ENCODE peak calls at places on chromosome 21, in eight cellular contexts. G is Calu3, I is GM18507, V is WTC11, W is right cardiac atrium, A is NCI-H1436, B is activated T-cell treated with anti-CD3 and anti-CD28 coated beads for 1 hour, J is GM12878. C is an unnamed sample.

GRCh38 chr21:37622755-37623543 is 256.4 kb downstream of the DYRK1A start:
- DNase-seq in V (no peak), G (no peak), B (no peak), I (no peak), A (no peak), J (no peak), W (peak; percentile 39), C (no peak)

GRCh38 chr21:41480086-41480690 is 27.8 kb downstream of the TMPRSS2 start:
- DNase-seq in J (no peak), A (no peak), V (no peak), G (no peak), W (no peak), I (no peak), B (no peak), C (no peak)

GRCh38 chr21:36350282-36350910 is 30.4 kb downstream of the MORC3 start:
- DNase-seq in W (no peak), G (no peak), J (no peak), V (no peak), I (no peak), A (no peak), B (no peak), C (peak; percentile 81)

GRCh38 chr21:34649400-34649799 is 19.4 kb upstream of the CLIC6 start:
- DNase-seq in B (no peak), J (no peak), V (no peak), I (no peak), W (no peak), A (no peak), G (no peak), C (no peak)

GRCh38 chr21:28521932-28522826 is 470.5 kb downstream of the LTN1 start:
- DNase-seq in B (no peak), G (peak; percentile 17), I (no peak), W (no peak), J (no peak), V (no peak), A (no peak), C (peak; percentile 79)

GRCh38 chr21:16587671-16588379 is 858.0 kb downstream of the USP25 start:
- DNase-seq in J (no peak), W (no peak), V (no peak), G (no peak), B (no peak), I (no peak), A (peak; percentile 2), C (peak; percentile 77)

GRCh38 chr21:33828083-33828482 is 87.5 kb downstream of the ATP5PO start:
- DNase-seq in J (no peak), G (no peak), W (peak; percentile 76), A (no peak), B (no peak), I (no peak), V (no peak), C (no peak)

GRCh38 chr21:31397939-31398338 is 53.9 kb upstream of the TIAM1 start:
- DNase-seq in J (no peak), G (no peak), B (peak; percentile 11), W (no peak), V (no peak), A (no peak), I (no peak), C (no peak)

GRCh38 chr21:36551731-36552457 is 72.0 kb upstream of the CLDN14 start:
- DNase-seq in G (no peak), V (no peak), A (no peak), J (no peak), W (no peak), B (no peak), I (no peak), C (peak; percentile 82)

GRCh38 chr21:29277442-29277841 is 21.3 kb upstream of the BACH1 start:
- DNase-seq in V (no peak), G (no peak), B (no peak), J (no peak), A (no peak), W (no peak), I (no peak), C (no peak)

GRCh38 chr21:42047821-42048613 is 23.1 kb upstream of the UMODL1 start:
- DNase-seq in W (no peak), J (no peak), A (no peak), I (no peak), V (no peak), B (no peak), G (no peak), C (peak; percentile 99)

GRCh38 chr21:14210738-14211137 is at the start of gene LIPI:
- DNase-seq in G (no peak), W (no peak), A (no peak), J (no peak), I (no peak), B (no peak), V (no peak), C (no peak)

GRCh38 chr21:34499116-34499515 is 12.9 kb downstream of the KCNE1 start:
- DNase-seq in I (no peak), V (no peak), A (no peak), W (no peak), B (no peak), J (no peak), G (no peak), C (no peak)

GRCh38 chr21:44517175-44517899 is 22.7 kb downstream of the KRTAP10-1 start:
- DNase-seq in W (peak; percentile 37), G (no peak), V (peak; percentile 51), J (peak; percentile 13), I (no peak), A (no peak), B (no peak), C (peak; percentile 29)

GRCh38 chr21:45412909-45413581 is 8.1 kb downstream of the COL18A1 start:
- DNase-seq in V (peak; percentile 23), W (peak; percentile 46), I (no peak), J (no peak), B (no peak), G (no peak), A (no peak), C (no peak)

C was measured in IMR-90.